ENCODE peak calls at places on chromosomes 3 and 15, in six cellular contexts. R is AG09309, K is activated gamma-delta T cell treated with Interleukin-2 at 50 U/mL for 16 hours, O is kidney glomerular epithelial cell, M is hepatocyte, I is T-helper 1 cell. X is an unnamed sample.

GRCh38 chr3:67362686-67363085 is 291.7 kb downstream of the SUCLG2 start:
- DNase-seq in R (no peak), K (no peak), O (peak), M (peak), I (no peak), X (no peak)

GRCh38 chr3:195803309-195803908 is 8.3 kb downstream of the MUC4 start:
- DNase-seq in R (peak), K (no peak), O (no peak), M (peak), I (no peak), X (peak)

GRCh38 chr15:100245855-100246254 is 95.9 kb downstream of the ADAMTS17 start:
- DNase-seq in R (no peak), K (no peak), O (no peak), M (no peak), I (no peak), X (no peak)

GRCh38 chr15:77819271-77819806 is 186.6 kb upstream of the LINGO1 start:
- DNase-seq in R (no peak), K (no peak), O (no peak), M (peak), I (no peak), X (no peak)

GRCh38 chr3:113461488-113461887 is 20.2 kb upstream of the CFAP44 start:
- DNase-seq in R (no peak), K (no peak), O (no peak), M (no peak), I (no peak), X (no peak)

GRCh38 chr3:150261958-150262357 is 146.1 kb upstream of the TSC22D2 start:
- DNase-seq in R (no peak), K (no peak), O (no peak), M (no peak), I (no peak), X (no peak)

GRCh38 chr15:29822685-29823459 is 604 bp upstream of the TJP1 start:
- DNase-seq in R (no peak), K (no peak), O (peak), M (peak), I (no peak), X (peak)

GRCh38 chr3:9732753-9733115 is 1.2 kb downstream of the BRPF1 start:
- DNase-seq in R (no peak), K (no peak), O (no peak), M (no peak), I (no peak), X (no peak)

GRCh38 chr3:126184465-126185000 is 4.1 kb upstream of the ALDH1L1 start:
- DNase-seq in R (no peak), K (no peak), O (no peak), M (no peak), I (no peak), X (no peak)

GRCh38 chr15:55253580-55253979 is 36.0 kb downstream of the RAB27A start:
- DNase-seq in R (peak), K (no peak), O (no peak), M (no peak), I (no peak), X (peak)

GRCh38 chr3:195159819-195160175 is 111.2 kb downstream of the XXYLT1 start:
- DNase-seq in R (no peak), K (no peak), O (no peak), M (no peak), I (no peak), X (no peak)

X was measured in AG09319.